ENCODE peak calls at places on chromosomes 13 and 19, in eight cellular contexts. One of them, this sample, is unnamed.

GRCh38 chr19:4993683-4994082 is 24.8 kb downstream of the KDM4B start:
- DNase-seq in GM12878: no peak
- DNase-seq in mucosa of descending colon: no peak
- DNase-seq in PC-3: peak; percentile 50
- DNase-seq in stomach: no peak
- DNase-seq in left ventricle myocardium inferior: no peak
- DNase-seq in body of pancreas: no peak
- DNase-seq in upper lobe of right lung: no peak
- DNase-seq in this sample: peak; percentile 33

GRCh38 chr13:23656637-23657036 is 86.4 kb downstream of the TNFRSF19 start:
- DNase-seq in GM12878: no peak
- DNase-seq in stomach: no peak
- DNase-seq in left ventricle myocardium inferior: no peak
- DNase-seq in PC-3: no peak
- DNase-seq in upper lobe of right lung: no peak
- DNase-seq in body of pancreas: peak; percentile 34
- DNase-seq in mucosa of descending colon: no peak
- DNase-seq in this sample: peak; percentile 67

GRCh38 chr13:26985285-26985878 is 186.2 kb downstream of the USP12 start:
- DNase-seq in stomach: peak; percentile 78
- DNase-seq in mucosa of descending colon: no peak
- DNase-seq in left ventricle myocardium inferior: no peak
- DNase-seq in GM12878: peak; percentile 49
- DNase-seq in PC-3: peak; percentile 87
- DNase-seq in upper lobe of right lung: no peak
- DNase-seq in body of pancreas: peak; percentile 84
- DNase-seq in this sample: peak; percentile 70

GRCh38 chr19:38360351-38360750 is 14.0 kb upstream of the PSMD8 start:
- DNase-seq in upper lobe of right lung: no peak
- DNase-seq in stomach: no peak
- DNase-seq in mucosa of descending colon: no peak
- DNase-seq in PC-3: no peak
- DNase-seq in left ventricle myocardium inferior: no peak
- DNase-seq in body of pancreas: no peak
- DNase-seq in GM12878: no peak
- DNase-seq in this sample: no peak

GRCh38 chr19:54517483-54517882 is 14.9 kb downstream of the LAIR2 start:
- DNase-seq in left ventricle myocardium inferior: peak; percentile 30
- DNase-seq in upper lobe of right lung: no peak
- DNase-seq in body of pancreas: peak; percentile 61
- DNase-seq in mucosa of descending colon: no peak
- DNase-seq in stomach: peak; percentile 37
- DNase-seq in GM12878: no peak
- DNase-seq in PC-3: peak; percentile 86
- DNase-seq in this sample: peak; percentile 16

GRCh38 chr19:38402967-38403674 is at the start of gene FAM98C:
- DNase-seq in stomach: peak; percentile 98
- DNase-seq in left ventricle myocardium inferior: peak; percentile 96
- DNase-seq in PC-3: peak; percentile 94
- DNase-seq in upper lobe of right lung: peak; percentile 98
- DNase-seq in GM12878: peak; percentile 76
- DNase-seq in mucosa of descending colon: peak; percentile 98
- DNase-seq in body of pancreas: peak; percentile 97
- DNase-seq in this sample: peak; percentile 81

GRCh38 chr13:84187626-84188025 is 305.4 kb upstream of the SLITRK1 start:
- DNase-seq in GM12878: no peak
- DNase-seq in PC-3: no peak
- DNase-seq in stomach: no peak
- DNase-seq in left ventricle myocardium inferior: no peak
- DNase-seq in upper lobe of right lung: no peak
- DNase-seq in body of pancreas: no peak
- DNase-seq in mucosa of descending colon: no peak
- DNase-seq in this sample: peak; percentile 69

GRCh38 chr19:55066107-55066709 is 3.3 kb upstream of the RDH13 start:
- DNase-seq in GM12878: no peak
- DNase-seq in body of pancreas: no peak
- DNase-seq in PC-3: peak; percentile 38
- DNase-seq in mucosa of descending colon: no peak
- DNase-seq in upper lobe of right lung: no peak
- DNase-seq in left ventricle myocardium inferior: no peak
- DNase-seq in stomach: no peak
- DNase-seq in this sample: peak; percentile 22

GRCh38 chr19:10191347-10191746 is 3.4 kb downstream of the DNMT1 start:
- DNase-seq in stomach: peak; percentile 76
- DNase-seq in body of pancreas: no peak
- DNase-seq in PC-3: peak; percentile 46
- DNase-seq in left ventricle myocardium inferior: no peak
- DNase-seq in upper lobe of right lung: no peak
- DNase-seq in mucosa of descending colon: no peak
- DNase-seq in GM12878: no peak
- DNase-seq in this sample: no peak

GRCh38 chr19:39335168-39335567 is 675 bp downstream of the GMFG start:
- DNase-seq in stomach: no peak
- DNase-seq in left ventricle myocardium inferior: no peak
- DNase-seq in mucosa of descending colon: no peak
- DNase-seq in PC-3: no peak
- DNase-seq in body of pancreas: no peak
- DNase-seq in upper lobe of right lung: no peak
- DNase-seq in GM12878: no peak
- DNase-seq in this sample: no peak

GRCh38 chr13:73754727-73755292 is 379.4 kb downstream of the KLF12 start:
- DNase-seq in left ventricle myocardium inferior: no peak
- DNase-seq in GM12878: no peak
- DNase-seq in mucosa of descending colon: no peak
- DNase-seq in body of pancreas: peak; percentile 9
- DNase-seq in stomach: no peak
- DNase-seq in PC-3: peak; percentile 85
- DNase-seq in upper lobe of right lung: no peak
- DNase-seq in this sample: peak; percentile 68

GRCh38 chr13:30301827-30302226 is 5.5 kb downstream of the KATNAL1 start:
- DNase-seq in body of pancreas: no peak
- DNase-seq in left ventricle myocardium inferior: no peak
- DNase-seq in PC-3: no peak
- DNase-seq in GM12878: no peak
- DNase-seq in upper lobe of right lung: no peak
- DNase-seq in mucosa of descending colon: no peak
- DNase-seq in stomach: no peak
- DNase-seq in this sample: peak; percentile 13

GRCh38 chr13:41652735-41653361 is 195.5 kb downstream of the RGCC start:
- DNase-seq in upper lobe of right lung: no peak
- DNase-seq in GM12878: no peak
- DNase-seq in PC-3: peak; percentile 60
- DNase-seq in body of pancreas: peak; percentile 28
- DNase-seq in mucosa of descending colon: no peak
- DNase-seq in left ventricle myocardium inferior: no peak
- DNase-seq in stomach: no peak
- DNase-seq in this sample: peak; percentile 56

GRCh38 chr13:108200781-108201398 is 14.4 kb downstream of the LIG4 start:
- DNase-seq in PC-3: peak; percentile 61
- DNase-seq in mucosa of descending colon: no peak
- DNase-seq in GM12878: no peak
- DNase-seq in left ventricle myocardium inferior: no peak
- DNase-seq in body of pancreas: no peak
- DNase-seq in stomach: no peak
- DNase-seq in upper lobe of right lung: no peak
- DNase-seq in this sample: peak; percentile 82

GRCh38 chr19:19381007-19381926 is 24.2 kb upstream of the GATAD2A start:
- DNase-seq in upper lobe of right lung: no peak
- DNase-seq in mucosa of descending colon: peak; percentile 54
- DNase-seq in stomach: peak; percentile 69
- DNase-seq in left ventricle myocardium inferior: no peak
- DNase-seq in PC-3: peak; percentile 26
- DNase-seq in GM12878: no peak
- DNase-seq in body of pancreas: peak; percentile 65
- DNase-seq in this sample: no peak

GRCh38 chr13:105735269-105735668 is 800.2 kb downstream of the EFNB2 start:
- DNase-seq in GM12878: no peak
- DNase-seq in mucosa of descending colon: no peak
- DNase-seq in body of pancreas: peak; percentile 5
- DNase-seq in upper lobe of right lung: no peak
- DNase-seq in left ventricle myocardium inferior: no peak
- DNase-seq in PC-3: no peak
- DNase-seq in stomach: no peak
- DNase-seq in this sample: no peak

GRCh38 chr13:105432408-105432807 is 1103.1 kb downstream of the EFNB2 start:
- DNase-seq in PC-3: no peak
- DNase-seq in mucosa of descending colon: no peak
- DNase-seq in GM12878: no peak
- DNase-seq in upper lobe of right lung: no peak
- DNase-seq in left ventricle myocardium inferior: no peak
- DNase-seq in stomach: no peak
- DNase-seq in body of pancreas: no peak
- DNase-seq in this sample: no peak

GRCh38 chr13:77028202-77028601 is 1.2 kb upstream of the FBXL3 start:
- DNase-seq in PC-3: no peak
- DNase-seq in stomach: no peak
- DNase-seq in left ventricle myocardium inferior: no peak
- DNase-seq in GM12878: no peak
- DNase-seq in body of pancreas: no peak
- DNase-seq in mucosa of descending colon: no peak
- DNase-seq in upper lobe of right lung: no peak
- DNase-seq in this sample: no peak

DNA sequence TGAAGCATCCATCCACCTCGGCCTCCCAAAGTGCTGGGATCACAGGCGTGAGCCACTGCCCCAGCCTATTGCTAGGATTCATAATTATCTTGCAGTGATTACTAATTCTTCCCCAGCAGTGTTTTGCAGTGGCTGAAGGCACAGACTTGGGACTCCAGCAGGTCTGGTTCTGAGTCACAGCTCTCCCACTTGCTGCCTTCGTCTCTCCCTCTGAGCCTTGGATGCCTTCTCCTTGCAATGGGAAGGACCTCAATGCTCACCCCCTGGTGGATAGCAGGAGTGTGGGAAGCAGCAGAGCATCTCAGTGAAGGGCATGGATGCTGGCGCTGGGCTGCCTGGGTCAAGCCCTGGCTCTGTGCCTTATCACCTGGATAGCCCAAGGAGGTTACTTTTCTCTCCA is 37.6 kb upstream of the SHKBP1 start:
- DNase-seq in left ventricle myocardium inferior: no peak
- DNase-seq in mucosa of descending colon: no peak
- DNase-seq in stomach: no peak
- DNase-seq in body of pancreas: no peak
- DNase-seq in GM12878: no peak
- DNase-seq in PC-3: no peak
- DNase-seq in upper lobe of right lung: no peak
- DNase-seq in this sample: no peak
- TF ChIP-seq CTCF in left ventricle myocardium inferior: no peak
- TF ChIP-seq CTCF in mucosa of descending colon: no peak
- TF ChIP-seq CTCF in stomach: no peak
- TF ChIP-seq CTCF in body of pancreas: no peak
- TF ChIP-seq CTCF in GM12878: no peak
- TF ChIP-seq CTCF in PC-3: no peak
- TF ChIP-seq CTCF in upper lobe of right lung: no peak
- TF ChIP-seq CTCF in this sample: no peak

DNA sequence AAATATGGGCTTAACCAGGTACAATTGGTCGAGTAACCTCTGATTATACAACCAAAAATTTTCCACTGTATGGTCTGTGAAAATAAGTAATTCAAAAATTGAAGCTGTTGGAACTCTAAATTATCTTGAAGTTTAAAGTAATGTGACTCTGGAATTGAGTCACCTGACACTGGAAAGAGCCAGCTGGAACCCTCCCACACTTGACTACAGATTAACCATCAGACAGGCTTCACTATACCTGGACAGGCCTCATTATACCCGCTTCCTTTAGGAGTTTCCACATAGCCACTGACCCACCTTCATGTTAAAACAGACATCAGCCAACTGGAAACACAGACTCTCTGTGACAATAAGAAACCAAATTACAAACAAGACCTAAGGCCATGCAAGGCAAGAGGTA is 1.3 kb downstream of the ZNF433 start:
- DNase-seq in upper lobe of right lung: no peak
- DNase-seq in body of pancreas: peak; percentile 73
- DNase-seq in PC-3: peak; percentile 10
- DNase-seq in stomach: no peak
- DNase-seq in left ventricle myocardium inferior: no peak
- DNase-seq in mucosa of descending colon: no peak
- DNase-seq in GM12878: no peak
- DNase-seq in this sample: no peak
- H3K4me3 ChIP-seq in upper lobe of right lung: peak overlapping the region; percentile 92
- H3K4me3 ChIP-seq in body of pancreas: no peak overlapping the region
- H3K4me3 ChIP-seq in PC-3: peak overlapping the region; percentile 89
- H3K4me3 ChIP-seq in stomach: peak overlapping the region; percentile 89
- H3K4me3 ChIP-seq in left ventricle myocardium inferior: peak overlapping the region; percentile 78
- H3K4me3 ChIP-seq in mucosa of descending colon: no peak overlapping the region
- H3K4me3 ChIP-seq in GM12878: no peak overlapping the region
- H3K4me3 ChIP-seq in this sample: peak overlapping the region; percentile 97

GRCh38 chr19:36097036-36097435 is 13.9 kb upstream of the OVOL3 start:
- DNase-seq in body of pancreas: no peak
- DNase-seq in mucosa of descending colon: no peak
- DNase-seq in left ventricle myocardium inferior: no peak
- DNase-seq in PC-3: no peak
- DNase-seq in stomach: no peak
- DNase-seq in GM12878: no peak
- DNase-seq in upper lobe of right lung: no peak
- DNase-seq in this sample: no peak
- H3K36me3 ChIP-seq in body of pancreas: no peaks in the 10 kb centered on the region
- H3K36me3 ChIP-seq in mucosa of descending colon: no peaks in the 10 kb centered on the region
- H3K36me3 ChIP-seq in left ventricle myocardium inferior: no peaks in the 10 kb centered on the region
- H3K36me3 ChIP-seq in PC-3: no peaks in the 10 kb centered on the region
- H3K36me3 ChIP-seq in stomach: peaks cover 5% of the 10 kb centered on the region
- H3K36me3 ChIP-seq in GM12878: no peaks in the 10 kb centered on the region
- H3K36me3 ChIP-seq in upper lobe of right lung: no peaks in the 10 kb centered on the region
- H3K36me3 ChIP-seq in this sample: no peaks in the 10 kb centered on the region

DNA sequence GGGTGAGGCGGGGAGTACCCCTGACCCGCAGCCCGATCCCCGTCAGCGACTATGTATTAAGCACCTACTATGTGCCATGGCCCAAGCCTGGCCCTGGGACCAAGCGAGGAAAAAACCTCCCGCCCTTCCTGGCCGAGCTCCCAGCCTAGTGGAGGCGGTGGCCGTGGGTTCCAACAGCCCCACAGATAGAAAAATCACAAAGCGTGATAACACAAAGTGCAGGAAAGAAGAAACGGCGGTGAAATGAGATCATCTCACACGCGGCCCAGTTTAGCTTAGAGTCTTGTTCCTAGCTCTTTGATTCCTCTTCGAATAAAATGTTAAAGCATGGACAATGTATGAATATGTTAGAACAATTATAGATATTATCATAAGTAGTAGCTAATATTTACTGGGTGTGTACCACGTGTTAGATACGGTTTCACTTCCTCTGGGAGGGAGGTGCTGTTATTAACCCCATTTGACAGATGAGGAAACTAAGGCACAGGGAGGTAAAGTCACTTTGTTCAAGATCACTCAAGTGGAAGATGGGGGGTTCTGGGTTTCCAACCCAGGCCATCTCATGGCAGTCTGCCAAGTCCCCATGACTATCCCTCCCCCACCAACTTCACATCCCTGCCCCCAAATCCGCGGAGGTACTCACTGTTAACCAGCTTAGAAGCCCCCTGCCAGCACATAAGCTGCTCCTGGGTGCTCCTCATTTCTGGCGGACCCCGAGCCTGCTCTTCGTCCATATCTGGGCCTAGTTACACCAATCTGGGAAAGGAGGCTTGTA is 1.2 kb upstream of the FXYD7 start:
- DNase-seq in stomach: no peak
- DNase-seq in body of pancreas: peak; percentile 30
- DNase-seq in mucosa of descending colon: peak; percentile 53
- DNase-seq in upper lobe of right lung: no peak
- DNase-seq in left ventricle myocardium inferior: no peak
- DNase-seq in PC-3: no peak
- DNase-seq in GM12878: no peak
- DNase-seq in this sample: no peak
- TF ChIP-seq CTCF in stomach: no peak
- TF ChIP-seq CTCF in body of pancreas: no peak
- TF ChIP-seq CTCF in mucosa of descending colon: no peak
- TF ChIP-seq CTCF in upper lobe of right lung: no peak
- TF ChIP-seq CTCF in left ventricle myocardium inferior: no peak
- TF ChIP-seq CTCF in PC-3: no peak
- TF ChIP-seq CTCF in GM12878: no peak
- TF ChIP-seq CTCF in this sample: no peak

This sample was measured in bronchial epithelial cell.